ENCODE peak calls at places on chromosome 22, in six cellular contexts. One of them, this sample, is unnamed.

GRCh38 chr22:34973016-34973415 is 92.9 kb upstream of the ISX start:
- DNase-seq in Karpas-422: no peak
- DNase-seq in endothelial cell of umbilical vein: no peak
- DNase-seq in HCT116: no peak
- DNase-seq in kidney: no peak
- DNase-seq in neuronal stem cell: no peak
- DNase-seq in this sample: no peak

GRCh38 chr22:40177738-40178416 is at the start of gene TNRC6B:
- DNase-seq in endothelial cell of umbilical vein: peak
- DNase-seq in kidney: no peak
- DNase-seq in HCT116: peak
- DNase-seq in Karpas-422: peak
- DNase-seq in neuronal stem cell: peak
- DNase-seq in this sample: peak

GRCh38 chr22:21902296-21903087 is 35.0 kb upstream of the MAPK1 start:
- DNase-seq in kidney: no peak
- DNase-seq in endothelial cell of umbilical vein: no peak
- DNase-seq in Karpas-422: no peak
- DNase-seq in HCT116: no peak
- DNase-seq in neuronal stem cell: no peak
- DNase-seq in this sample: no peak

GRCh38 chr22:30128511-30128910 is 48.2 kb downstream of the HORMAD2 start:
- DNase-seq in kidney: no peak
- DNase-seq in endothelial cell of umbilical vein: no peak
- DNase-seq in HCT116: no peak
- DNase-seq in Karpas-422: no peak
- DNase-seq in neuronal stem cell: no peak
- DNase-seq in this sample: no peak

GRCh38 chr22:26674211-26675190 is 17.1 kb downstream of the MIAT start:
- DNase-seq in kidney: no peak
- DNase-seq in endothelial cell of umbilical vein: no peak
- DNase-seq in HCT116: no peak
- DNase-seq in neuronal stem cell: no peak
- DNase-seq in Karpas-422: peak
- DNase-seq in this sample: no peak

GRCh38 chr22:25051073-25051472 is 98.6 kb downstream of the KIAA1671 start:
- DNase-seq in HCT116: peak
- DNase-seq in neuronal stem cell: no peak
- DNase-seq in endothelial cell of umbilical vein: no peak
- DNase-seq in Karpas-422: peak
- DNase-seq in kidney: no peak
- DNase-seq in this sample: no peak

GRCh38 chr22:29625090-29625825 is 21.8 kb downstream of the NF2 start:
- DNase-seq in HCT116: no peak
- DNase-seq in Karpas-422: peak
- DNase-seq in neuronal stem cell: peak
- DNase-seq in kidney: no peak
- DNase-seq in endothelial cell of umbilical vein: peak
- DNase-seq in this sample: peak

GRCh38 chr22:19057539-19057938 is 64.7 kb downstream of the DGCR2 start:
- DNase-seq in kidney: peak
- DNase-seq in neuronal stem cell: no peak
- DNase-seq in endothelial cell of umbilical vein: no peak
- DNase-seq in HCT116: no peak
- DNase-seq in Karpas-422: no peak
- DNase-seq in this sample: no peak

GRCh38 chr22:49553518-49554295 is 274.0 kb downstream of the BRD1 start:
- DNase-seq in neuronal stem cell: peak
- DNase-seq in endothelial cell of umbilical vein: no peak
- DNase-seq in kidney: peak
- DNase-seq in HCT116: no peak
- DNase-seq in Karpas-422: no peak
- DNase-seq in this sample: no peak

GRCh38 chr22:30178180-30179126 is 68.1 kb downstream of the LIF start:
- DNase-seq in Karpas-422: no peak
- DNase-seq in HCT116: peak
- DNase-seq in endothelial cell of umbilical vein: no peak
- DNase-seq in kidney: no peak
- DNase-seq in neuronal stem cell: no peak
- DNase-seq in this sample: peak

GRCh38 chr22:24566899-24567511 is 11.2 kb downstream of the SNRPD3 start:
- DNase-seq in kidney: no peak
- DNase-seq in neuronal stem cell: no peak
- DNase-seq in HCT116: no peak
- DNase-seq in endothelial cell of umbilical vein: no peak
- DNase-seq in Karpas-422: no peak
- DNase-seq in this sample: peak

GRCh38 chr22:27798526-27799333 is 2.8 kb downstream of the MN1 start:
- DNase-seq in HCT116: no peak
- DNase-seq in endothelial cell of umbilical vein: no peak
- DNase-seq in neuronal stem cell: no peak
- DNase-seq in kidney: peak
- DNase-seq in Karpas-422: no peak
- DNase-seq in this sample: no peak

GRCh38 chr22:49182416-49182815 is 645.3 kb downstream of the BRD1 start:
- DNase-seq in endothelial cell of umbilical vein: no peak
- DNase-seq in Karpas-422: no peak
- DNase-seq in neuronal stem cell: no peak
- DNase-seq in kidney: peak
- DNase-seq in HCT116: no peak
- DNase-seq in this sample: no peak

GRCh38 chr22:41910599-41911291 is 4.1 kb downstream of the SHISA8 start:
- DNase-seq in HCT116: no peak
- DNase-seq in neuronal stem cell: no peak
- DNase-seq in kidney: no peak
- DNase-seq in Karpas-422: no peak
- DNase-seq in endothelial cell of umbilical vein: no peak
- DNase-seq in this sample: peak

GRCh38 chr22:35150163-35151107 is 84.5 kb downstream of the ISX start:
- DNase-seq in HCT116: peak
- DNase-seq in Karpas-422: peak
- DNase-seq in endothelial cell of umbilical vein: peak
- DNase-seq in kidney: no peak
- DNase-seq in neuronal stem cell: peak
- DNase-seq in this sample: peak

GRCh38 chr22:28562324-28562723 is 117.3 kb downstream of the TTC28 start:
- DNase-seq in kidney: no peak
- DNase-seq in HCT116: no peak
- DNase-seq in endothelial cell of umbilical vein: no peak
- DNase-seq in Karpas-422: no peak
- DNase-seq in neuronal stem cell: no peak
- DNase-seq in this sample: no peak

GRCh38 chr22:27995801-27996528 is 76.9 kb upstream of the PITPNB start:
- DNase-seq in Karpas-422: no peak
- DNase-seq in endothelial cell of umbilical vein: no peak
- DNase-seq in kidney: peak
- DNase-seq in neuronal stem cell: no peak
- DNase-seq in HCT116: no peak
- DNase-seq in this sample: no peak

GRCh38 chr22:35397095-35397904 is 2.6 kb upstream of the MCM5 start:
- DNase-seq in neuronal stem cell: no peak
- DNase-seq in Karpas-422: no peak
- DNase-seq in kidney: no peak
- DNase-seq in endothelial cell of umbilical vein: peak
- DNase-seq in HCT116: no peak
- DNase-seq in this sample: peak

GRCh38 chr22:31496007-31496734 is at the start of gene SFI1:
- DNase-seq in HCT116: peak
- DNase-seq in neuronal stem cell: peak
- DNase-seq in Karpas-422: peak
- DNase-seq in endothelial cell of umbilical vein: peak
- DNase-seq in kidney: peak
- DNase-seq in this sample: peak

GRCh38 chr22:46025225-46025972 is 48.4 kb upstream of the WNT7B start:
- DNase-seq in kidney: peak
- DNase-seq in endothelial cell of umbilical vein: no peak
- DNase-seq in HCT116: no peak
- DNase-seq in neuronal stem cell: no peak
- DNase-seq in Karpas-422: no peak
- DNase-seq in this sample: no peak

GRCh38 chr22:42408815-42409529 is 23.2 kb downstream of the NFAM1 start:
- DNase-seq in Karpas-422: no peak
- DNase-seq in neuronal stem cell: no peak
- DNase-seq in kidney: no peak
- DNase-seq in endothelial cell of umbilical vein: no peak
- DNase-seq in HCT116: no peak
- DNase-seq in this sample: no peak

GRCh38 chr22:26079009-26079408 is 90.3 kb upstream of the SEZ6L start:
- DNase-seq in kidney: no peak
- DNase-seq in HCT116: no peak
- DNase-seq in endothelial cell of umbilical vein: no peak
- DNase-seq in Karpas-422: no peak
- DNase-seq in neuronal stem cell: peak
- DNase-seq in this sample: no peak

GRCh38 chr22:38067028-38067415 is 9.8 kb downstream of the PICK1 start:
- DNase-seq in endothelial cell of umbilical vein: no peak
- DNase-seq in HCT116: no peak
- DNase-seq in Karpas-422: no peak
- DNase-seq in neuronal stem cell: no peak
- DNase-seq in kidney: peak
- DNase-seq in this sample: no peak

GRCh38 chr22:39089928-39090327 is 7.1 kb upstream of the APOBEC3H start:
- DNase-seq in neuronal stem cell: no peak
- DNase-seq in HCT116: no peak
- DNase-seq in endothelial cell of umbilical vein: no peak
- DNase-seq in kidney: no peak
- DNase-seq in Karpas-422: no peak
- DNase-seq in this sample: peak
- H3K9ac ChIP-seq in neuronal stem cell: no peak
- H3K9ac ChIP-seq in HCT116: no peak
- H3K9ac ChIP-seq in endothelial cell of umbilical vein: no peak
- H3K9ac ChIP-seq in kidney: no peak
- H3K9ac ChIP-seq in Karpas-422: no peak
- H3K9ac ChIP-seq in this sample: no peak

GRCh38 chr22:47089796-47090460 is 327.5 kb downstream of the TBC1D22A start:
- DNase-seq in neuronal stem cell: no peak
- DNase-seq in HCT116: no peak
- DNase-seq in Karpas-422: no peak
- DNase-seq in kidney: no peak
- DNase-seq in endothelial cell of umbilical vein: no peak
- DNase-seq in this sample: no peak
- H3K9ac ChIP-seq in neuronal stem cell: no peak
- H3K9ac ChIP-seq in HCT116: no peak
- H3K9ac ChIP-seq in Karpas-422: no peak
- H3K9ac ChIP-seq in kidney: no peak
- H3K9ac ChIP-seq in endothelial cell of umbilical vein: no peak
- H3K9ac ChIP-seq in this sample: no peak

DNA sequence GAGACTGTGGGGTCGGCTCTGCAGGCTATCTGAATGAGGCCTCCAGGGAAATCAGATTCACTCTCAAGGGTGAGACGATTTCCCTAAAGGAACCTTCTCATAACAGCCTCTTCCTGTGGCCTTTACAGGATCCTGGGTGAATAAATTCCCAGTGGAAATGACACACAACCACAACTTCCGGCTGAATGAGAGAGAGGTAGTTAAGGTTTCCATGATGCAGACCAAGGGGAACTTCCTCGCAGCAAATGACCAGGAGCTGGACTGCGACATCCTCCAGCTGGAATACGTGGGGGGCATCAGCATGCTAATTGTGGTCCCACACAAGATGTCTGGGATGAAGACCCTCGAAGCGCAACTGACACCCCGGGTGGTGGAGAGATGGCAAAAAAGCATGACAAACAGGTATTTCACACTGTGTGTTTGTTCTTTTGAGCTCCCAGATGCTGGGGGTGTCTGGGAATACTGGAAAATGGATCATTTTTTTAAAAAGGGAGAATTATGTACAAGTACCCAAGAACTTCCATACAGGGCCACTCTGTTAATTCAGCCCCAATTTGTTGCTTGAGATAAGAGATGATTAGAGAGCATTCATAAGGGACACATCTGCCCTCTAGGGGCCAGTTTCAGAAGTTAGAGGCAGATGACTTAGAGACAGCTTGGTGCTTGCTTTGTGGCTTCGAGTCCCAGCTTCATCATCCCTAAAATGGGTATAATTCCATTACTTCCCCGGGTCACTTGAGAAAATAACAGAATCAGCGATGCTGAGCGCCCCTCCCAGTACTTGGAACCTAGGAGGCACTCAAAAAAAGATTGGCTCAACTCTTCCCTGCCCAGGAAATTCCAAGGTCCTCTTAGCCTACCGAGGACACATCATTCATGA is 10.2 kb downstream of the SERPIND1 start:
- DNase-seq in Karpas-422: peak
- DNase-seq in endothelial cell of umbilical vein: peak
- DNase-seq in kidney: no peak
- DNase-seq in HCT116: peak
- DNase-seq in neuronal stem cell: peak
- DNase-seq in this sample: peak
- H3K9ac ChIP-seq in Karpas-422: peak
- H3K9ac ChIP-seq in endothelial cell of umbilical vein: peak
- H3K9ac ChIP-seq in kidney: no peak
- H3K9ac ChIP-seq in HCT116: no peak
- H3K9ac ChIP-seq in neuronal stem cell: no peak
- H3K9ac ChIP-seq in this sample: no peak

GRCh38 chr22:37057226-37057625 is 5.7 kb downstream of the KCTD17 start:
- DNase-seq in neuronal stem cell: no peak
- DNase-seq in endothelial cell of umbilical vein: no peak
- DNase-seq in kidney: peak
- DNase-seq in HCT116: no peak
- DNase-seq in Karpas-422: no peak
- DNase-seq in this sample: no peak

GRCh38 chr22:37056246-37056645 is 4.7 kb downstream of the KCTD17 start:
- DNase-seq in Karpas-422: no peak
- DNase-seq in endothelial cell of umbilical vein: no peak
- DNase-seq in kidney: peak
- DNase-seq in neuronal stem cell: no peak
- DNase-seq in HCT116: no peak
- DNase-seq in this sample: no peak

GRCh38 chr22:37058917-37059701 is 7.6 kb downstream of the KCTD17 start:
- DNase-seq in Karpas-422: no peak
- DNase-seq in neuronal stem cell: no peak
- DNase-seq in kidney: peak
- DNase-seq in HCT116: no peak
- DNase-seq in endothelial cell of umbilical vein: no peak
- DNase-seq in this sample: no peak

GRCh38 chr22:37059876-37060449 is 8.4 kb downstream of the KCTD17 start:
- DNase-seq in neuronal stem cell: no peak
- DNase-seq in HCT116: no peak
- DNase-seq in endothelial cell of umbilical vein: no peak
- DNase-seq in kidney: peak
- DNase-seq in Karpas-422: no peak
- DNase-seq in this sample: no peak

DNA sequence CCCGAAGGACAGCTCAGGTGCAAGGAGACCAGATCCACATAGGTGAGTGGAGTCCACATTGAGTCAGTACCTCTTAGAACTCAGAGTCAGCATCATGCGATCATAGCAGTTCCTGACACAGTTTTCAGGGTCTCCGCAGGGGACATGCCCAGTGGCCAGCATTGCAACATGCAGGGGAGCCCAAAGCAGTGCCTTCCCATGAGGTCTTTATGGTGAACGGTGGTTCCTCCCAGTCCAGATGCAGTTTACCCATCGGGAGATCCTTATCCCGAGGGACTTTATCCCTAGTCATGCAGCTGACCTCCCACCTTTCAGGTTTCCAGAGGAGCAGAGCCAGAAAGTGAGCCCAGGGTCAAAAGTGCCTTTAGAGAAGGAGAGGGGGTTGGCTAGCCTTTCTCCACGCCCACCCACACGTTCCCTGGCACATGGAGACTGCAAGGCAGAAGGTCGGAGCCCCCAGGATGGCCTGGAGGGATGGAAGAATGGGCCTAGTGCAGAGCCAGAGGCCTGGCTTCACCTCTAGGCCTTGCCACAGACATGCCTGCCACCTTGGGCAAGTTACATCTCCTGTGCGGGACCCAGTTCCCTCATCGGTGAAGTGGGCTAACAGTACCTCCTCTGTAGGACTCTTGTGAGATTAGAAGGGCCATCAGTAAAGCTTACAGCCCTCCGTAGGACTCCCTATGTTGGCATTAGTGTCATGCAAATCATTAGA is 6.4 kb downstream of the KCTD17 start:
- DNase-seq in Karpas-422: no peak
- DNase-seq in HCT116: no peak
- DNase-seq in endothelial cell of umbilical vein: no peak
- DNase-seq in neuronal stem cell: no peak
- DNase-seq in kidney: peak
- DNase-seq in this sample: no peak
- H3K9ac ChIP-seq in Karpas-422: no peak
- H3K9ac ChIP-seq in HCT116: no peak
- H3K9ac ChIP-seq in endothelial cell of umbilical vein: no peak
- H3K9ac ChIP-seq in neuronal stem cell: no peak
- H3K9ac ChIP-seq in kidney: no peak
- H3K9ac ChIP-seq in this sample: no peak